ENCODE peak calls at places on chromosomes 12 and 14, in five cellular contexts. Y, P, U, S and J are unnamed samples.

GRCh38 chr12:111773801-111774551 is 7.2 kb downstream of the ALDH2 start:
- DNase-seq in Y (no peak), P (no peak), U (peak; percentile 80), S (no peak), J (no peak)

GRCh38 chr12:45743247-45743646 is 13.7 kb downstream of the ARID2 start:
- DNase-seq in Y (no peak), P (no peak), U (no peak), S (no peak), J (no peak)

GRCh38 chr12:109165599-109165998 is 49.2 kb downstream of the ACACB start:
- DNase-seq in Y (no peak), P (no peak), U (no peak), S (no peak), J (no peak)

GRCh38 chr12:104653730-104654328 is 197.1 kb downstream of the CHST11 start:
- DNase-seq in Y (peak; percentile 53), P (no peak), U (no peak), S (no peak), J (no peak)

GRCh38 chr14:55353686-55354467 is 57.8 kb downstream of the ATG14 start:
- DNase-seq in Y (no peak), P (no peak), U (no peak), S (no peak), J (no peak)

GRCh38 chr12:82682851-82683261 is 3.9 kb upstream of the TMTC2 start:
- DNase-seq in Y (no peak), P (no peak), U (no peak), S (no peak), J (peak; percentile 53)

GRCh38 chr12:122042910-122043309 is 21.2 kb downstream of the BCL7A start:
- DNase-seq in Y (no peak), P (no peak), U (no peak), S (no peak), J (no peak)

GRCh38 chr14:68308695-68309094 is 484.2 kb downstream of the ZFP36L1 start:
- DNase-seq in Y (no peak), P (no peak), U (no peak), S (no peak), J (no peak)

GRCh38 chr14:73976150-73976549 is 26.0 kb downstream of the COQ6 start:
- DNase-seq in Y (no peak), P (no peak), U (no peak), S (no peak), J (no peak)

GRCh38 chr12:53180931-53181645 is 363 bp upstream of the CSAD start:
- DNase-seq in Y (no peak), P (peak; percentile 86), U (peak; percentile 84), S (peak; percentile 87), J (peak; percentile 85)

GRCh38 chr14:52998376-52999010 is 47.6 kb upstream of the FERMT2 start:
- DNase-seq in Y (no peak), P (no peak), U (peak; percentile 21), S (no peak), J (no peak)

GRCh38 chr14:69152181-69152943 is 557 bp downstream of the DCAF5 start:
- DNase-seq in Y (peak; percentile 66), P (peak; percentile 52), U (no peak), S (peak; percentile 65), J (peak; percentile 75)

GRCh38 chr12:130977759-130978127 is 24.0 kb downstream of the ADGRD1 start:
- DNase-seq in Y (no peak), P (no peak), U (no peak), S (no peak), J (no peak)

GRCh38 chr12:128818065-128819022 is 5.4 kb downstream of the SLC15A4 start:
- DNase-seq in Y (no peak), P (no peak), U (no peak), S (peak; percentile 11), J (no peak)

GRCh38 chr12:129310346-129310745 is 457.1 kb downstream of the GLT1D1 start:
- DNase-seq in Y (no peak), P (no peak), U (no peak), S (no peak), J (no peak)

GRCh38 chr12:18383203-18383602 is 121.9 kb downstream of the PIK3C2G start:
- DNase-seq in Y (no peak), P (no peak), U (no peak), S (no peak), J (no peak)

GRCh38 chr14:85527458-85527857 is 2.5 kb upstream of the FLRT2 start:
- DNase-seq in Y (no peak), P (no peak), U (no peak), S (no peak), J (no peak)

GRCh38 chr12:132437252-132438138 is 52.5 kb upstream of the FBRSL1 start:
- DNase-seq in Y (no peak), P (no peak), U (no peak), S (no peak), J (no peak)

GRCh38 chr14:105882626-105883025 is 356.2 kb downstream of the TMEM121 start:
- DNase-seq in Y (no peak), P (peak; percentile 2), U (no peak), S (no peak), J (no peak)

GRCh38 chr12:108575199-108575912 is 13.0 kb downstream of the ISCU start:
- DNase-seq in Y (no peak), P (no peak), U (no peak), S (no peak), J (no peak)